ENCODE peak calls at places on chromosomes 16 and 17, in five cellular contexts. C is vagina, K is retinal pigment epithelial cell, E is IMR-90, Y is BE2C. I is an unnamed sample.

GRCh38 chr17:3834811-3835210 is 11.2 kb downstream of the NCBP3 start:
- DNase-seq in C (no peak), K (no peak), E (no peak), Y (no peak), I (no peak)

GRCh38 chr17:78974635-78975591 is 4.8 kb downstream of the LGALS3BP start:
- DNase-seq in C (no peak), K (peak; percentile 43), E (peak; percentile 84), Y (peak; percentile 52), I (peak; percentile 75)

GRCh38 chr16:81451753-81452680 is 7.4 kb downstream of the CMIP start:
- DNase-seq in C (no peak), K (no peak), E (peak; percentile 11), Y (no peak), I (no peak)

GRCh38 chr16:82652826-82653225 is 26.1 kb downstream of the CDH13 start:
- DNase-seq in C (no peak), K (no peak), E (no peak), Y (no peak), I (no peak)

GRCh38 chr16:14658063-14658462 is 25.3 kb downstream of the BFAR start:
- DNase-seq in C (no peak), K (no peak), E (no peak), Y (peak; percentile 67), I (no peak)

GRCh38 chr16:27080870-27081269 is 14.1 kb downstream of the C16orf82 start:
- DNase-seq in C (no peak), K (no peak), E (no peak), Y (no peak), I (no peak)

GRCh38 chr16:84851192-84852127 is 31.7 kb downstream of the CRISPLD2 start:
- DNase-seq in C (no peak), K (no peak), E (peak; percentile 98), Y (no peak), I (peak; percentile 99)

GRCh38 chr16:15544405-15544804 is 98.5 kb downstream of the MARF1 start:
- DNase-seq in C (no peak), K (no peak), E (no peak), Y (no peak), I (no peak)

GRCh38 chr16:57113042-57113453 is 20.7 kb downstream of the CPNE2 start:
- DNase-seq in C (no peak), K (no peak), E (peak; percentile 34), Y (no peak), I (peak; percentile 65)

DNA sequence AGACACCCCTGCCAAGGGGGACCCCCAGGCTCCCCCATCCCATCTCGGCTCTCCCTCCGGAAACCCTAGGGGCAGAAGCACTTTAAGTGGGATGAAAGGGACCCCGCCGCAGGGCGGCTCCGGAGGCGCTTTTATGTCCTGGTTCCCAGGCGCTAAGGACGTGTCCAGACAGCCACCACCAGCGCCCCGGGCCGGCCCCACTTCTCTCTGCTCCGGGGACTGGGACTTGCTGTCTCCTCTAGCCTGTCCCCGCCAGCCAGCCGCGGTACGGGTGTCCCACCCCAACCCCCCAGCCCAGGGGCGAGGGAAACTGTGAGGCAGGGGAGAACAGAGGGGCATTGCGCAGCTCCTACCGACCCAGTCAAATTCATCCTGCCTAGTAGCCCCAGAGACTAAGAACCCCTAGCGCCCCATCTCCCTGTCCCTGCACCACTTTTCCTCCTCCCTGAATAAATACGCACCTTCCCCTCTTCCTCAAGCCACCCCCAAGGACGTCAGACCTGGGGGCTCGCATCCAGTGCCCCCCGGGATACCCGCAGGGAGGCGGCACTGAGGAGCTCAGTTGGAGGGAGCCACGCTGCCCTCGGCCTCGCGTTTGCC is 4.1 kb downstream of the SP6 start:
- DNase-seq in C (no peak), K (no peak), E (no peak), Y (no peak), I (no peak)
- H3K4me3 ChIP-seq in C (no peak overlapping the region), K (no peak overlapping the region), E (no peak overlapping the region), Y (no peak overlapping the region), I (no peak overlapping the region)

GRCh38 chr17:44086364-44087311 is 16.1 kb downstream of the G6PC3 start:
- DNase-seq in C (no peak), K (peak; percentile 37), E (peak; percentile 98), Y (peak; percentile 74), I (peak; percentile 88)
- TF ChIP-seq CTCF in C (no peak), K (no peak), E (no peak), Y (no peak), I (no peak)

GRCh38 chr17:38605852-38606645 is at the start of gene SRCIN1:
- DNase-seq in C (no peak), K (no peak), E (peak; percentile 2), Y (peak; percentile 83), I (no peak)

GRCh38 chr17:38603786-38604478 is 1.8 kb downstream of the SRCIN1 start:
- DNase-seq in C (no peak), K (no peak), E (no peak), Y (no peak), I (no peak)

GRCh38 chr17:38602862-38603785 is 2.6 kb downstream of the SRCIN1 start:
- DNase-seq in C (no peak), K (no peak), E (no peak), Y (no peak), I (no peak)

GRCh38 chr17:38605230-38605851 is 411 bp downstream of the SRCIN1 start:
- DNase-seq in C (no peak), K (no peak), E (no peak), Y (no peak), I (no peak)

DNA sequence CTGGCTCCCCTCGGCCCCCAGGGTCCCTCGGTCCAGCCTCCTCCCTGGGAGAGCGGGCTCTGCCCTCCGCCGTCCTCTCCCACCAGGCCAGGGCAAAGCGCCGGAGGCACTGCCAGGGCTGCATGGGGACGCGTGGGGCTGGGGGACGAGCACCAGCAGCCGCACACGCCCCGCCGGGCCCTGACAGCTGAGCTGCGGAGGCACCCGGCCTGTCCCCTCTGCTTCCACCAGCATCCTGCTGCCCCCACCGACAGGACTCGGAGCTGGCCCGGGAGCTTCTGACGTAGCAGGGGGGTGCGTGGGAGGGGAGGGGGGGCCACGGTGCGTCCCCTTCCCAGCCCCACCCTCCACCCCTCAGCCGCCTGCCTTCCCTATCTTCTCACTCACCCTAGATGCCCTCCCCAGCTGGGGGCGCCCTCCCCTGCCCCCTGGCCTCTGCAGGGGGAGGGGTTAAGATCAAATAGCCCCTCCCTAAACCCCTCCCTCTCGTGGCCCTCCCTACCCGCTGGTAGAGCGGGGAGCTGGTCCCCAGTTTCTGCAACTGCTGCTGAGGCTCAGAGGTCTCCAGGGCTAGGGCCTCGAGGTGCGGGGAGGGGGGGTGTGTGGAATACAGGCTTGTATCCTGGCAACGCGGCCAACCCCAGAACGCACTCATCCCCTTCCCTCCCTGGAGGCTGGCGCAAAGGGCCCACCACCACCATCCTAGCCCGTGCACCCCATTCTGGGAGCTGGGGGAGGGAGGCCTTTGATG is 1.1 kb downstream of the SRCIN1 start:
- DNase-seq in C (no peak), K (no peak), E (no peak), Y (peak; percentile 57), I (no peak)
- H3K4me3 ChIP-seq in C (peak overlapping the region; percentile 51), K (no peak overlapping the region), E (no peak overlapping the region), Y (peak overlapping the region; percentile 31), I (no peak overlapping the region)

GRCh38 chr17:7435676-7436555 is 681 bp downstream of the TMEM102 start:
- DNase-seq in C (no peak), K (no peak), E (no peak), Y (no peak), I (no peak)
- TF ChIP-seq CTCF in C (no peak), K (peak; percentile 23), E (peak; percentile 8), Y (no peak), I (peak; percentile 23)

GRCh38 chr16:20675488-20676267 is 21.8 kb downstream of the ACSM1 start:
- DNase-seq in C (no peak), K (no peak), E (no peak), Y (no peak), I (no peak)
- H3K4me3 ChIP-seq in C (peak overlapping the region; percentile 48), K (no peak overlapping the region), E (no peak overlapping the region), Y (no peak overlapping the region), I (no peak overlapping the region)

GRCh38 chr17:14935139-14935538 is 330.0 kb downstream of the PMP22 start:
- DNase-seq in C (no peak), K (no peak), E (no peak), Y (no peak), I (no peak)
- TF ChIP-seq CTCF in C (no peak), K (no peak), E (no peak), Y (no peak), I (no peak)

GRCh38 chr17:50469005-50469605 is 425 bp upstream of the CHAD start:
- DNase-seq in C (no peak), K (no peak), E (no peak), Y (no peak), I (no peak)
- H3K4me3 ChIP-seq in C (peak overlapping the region; percentile 45), K (peak overlapping the region; percentile 43), E (no peak overlapping the region), Y (peak overlapping the region; percentile 23), I (peak overlapping the region; percentile 12)

I was measured in astrocyte of the spinal cord.